ENCODE peak calls at places on chromosome 17, in ten cellular contexts. S is gastrocnemius medialis; D is prostate gland; X is spleen; L is OCI-LY7; O is astrocyte of the cerebellum; Y is B cell; Q is IMR-90; H is tibial nerve; B is CD4-positive, alpha-beta T cell. E is an unnamed sample.

GRCh38 chr17:78789663-78790181 is 7.6 kb upstream of the CYTH1 start:
- DNase-seq in D (peak), L (no peak), S (peak), Q (peak), Y (no peak), B (peak), X (peak), O (peak), H (peak), E (peak)

GRCh38 chr17:38602862-38603785 is 2.6 kb downstream of the SRCIN1 start:
- DNase-seq in B (no peak), S (no peak), X (no peak), H (no peak), O (no peak), Y (no peak), L (no peak), Q (no peak), D (no peak), E (no peak)

GRCh38 chr17:51197754-51198153 is 31.5 kb downstream of the NME2 start:
- DNase-seq in D (no peak), O (no peak), Q (no peak), X (no peak), S (no peak), B (no peak), H (no peak), L (no peak), Y (no peak), E (no peak)

GRCh38 chr17:37702605-37703004 is 42.3 kb downstream of the HNF1B start:
- DNase-seq in O (peak), Q (peak), B (no peak), S (no peak), X (no peak), L (no peak), D (no peak), H (no peak), Y (no peak), E (no peak)

GRCh38 chr17:45353047-45353446 is 36.2 kb upstream of the MAP3K14 start:
- DNase-seq in D (no peak), X (peak), Y (no peak), O (no peak), L (no peak), H (no peak), B (no peak), Q (no peak), S (no peak), E (peak)

GRCh38 chr17:77504652-77505459 is 364.1 kb downstream of the SEC14L1 start:
- DNase-seq in Q (no peak), Y (no peak), H (no peak), S (no peak), L (no peak), X (peak), B (no peak), O (no peak), D (no peak), E (no peak)

GRCh38 chr17:3835410-3836229 is 10.4 kb downstream of the NCBP3 start:
- DNase-seq in X (no peak), L (no peak), H (no peak), Q (no peak), S (peak), D (no peak), O (no peak), Y (no peak), B (no peak), E (no peak)

GRCh38 chr17:77698903-77699615 is 259.4 kb upstream of the TNRC6C start:
- DNase-seq in H (no peak), Y (no peak), O (no peak), L (no peak), X (no peak), B (no peak), S (no peak), Q (no peak), D (no peak), E (no peak)

GRCh38 chr17:78168906-78169793 is 769 bp downstream of the SYNGR2 start:
- DNase-seq in X (peak), O (no peak), S (peak), Q (peak), H (peak), D (peak), B (no peak), L (peak), Y (peak), E (peak)

GRCh38 chr17:70168044-70168978 is 1.0 kb upstream of the KCNJ2 start:
- DNase-seq in Y (peak), X (peak), L (peak), D (peak), S (peak), H (peak), Q (peak), B (no peak), O (peak), E (peak)

GRCh38 chr17:81299846-81300585 is 4.9 kb upstream of the SLC38A10 start:
- DNase-seq in B (no peak), Q (no peak), S (no peak), L (no peak), O (no peak), D (no peak), X (no peak), H (no peak), Y (no peak), E (no peak)

GRCh38 chr17:1003972-1004768 is 7.2 kb downstream of the TIMM22 start:
- DNase-seq in D (no peak), Q (no peak), O (no peak), B (no peak), X (peak), L (no peak), H (no peak), S (no peak), Y (no peak), E (no peak)

GRCh38 chr17:5418858-5419355 is 555 bp downstream of the NUP88 start:
- DNase-seq in B (peak), L (peak), Y (peak), X (no peak), H (peak), Q (peak), O (no peak), D (peak), S (peak), E (peak)

GRCh38 chr17:69869667-69870066 is 205.4 kb upstream of the KCNJ16 start:
- DNase-seq in D (no peak), L (no peak), H (no peak), Q (no peak), Y (no peak), O (no peak), B (no peak), X (no peak), S (no peak), E (no peak)

GRCh38 chr17:57663326-57664070 is 81.6 kb downstream of the CCDC182 start:
- DNase-seq in L (no peak), B (no peak), D (no peak), Y (no peak), X (peak), H (no peak), O (no peak), Q (no peak), S (no peak), E (no peak)

GRCh38 chr17:57665696-57666095 is 79.4 kb downstream of the CCDC182 start:
- DNase-seq in S (no peak), B (no peak), H (no peak), X (peak), O (no peak), L (no peak), Q (no peak), Y (no peak), D (no peak), E (no peak)

GRCh38 chr17:57662021-57662420 is 83.1 kb downstream of the CCDC182 start:
- DNase-seq in D (no peak), Q (no peak), X (peak), B (no peak), L (no peak), H (no peak), Y (no peak), S (no peak), O (no peak), E (no peak)

GRCh38 chr17:57665128-57665527 is 80.0 kb downstream of the CCDC182 start:
- DNase-seq in Q (no peak), L (no peak), Y (no peak), S (no peak), D (no peak), B (no peak), X (peak), O (no peak), H (no peak), E (no peak)

DNA sequence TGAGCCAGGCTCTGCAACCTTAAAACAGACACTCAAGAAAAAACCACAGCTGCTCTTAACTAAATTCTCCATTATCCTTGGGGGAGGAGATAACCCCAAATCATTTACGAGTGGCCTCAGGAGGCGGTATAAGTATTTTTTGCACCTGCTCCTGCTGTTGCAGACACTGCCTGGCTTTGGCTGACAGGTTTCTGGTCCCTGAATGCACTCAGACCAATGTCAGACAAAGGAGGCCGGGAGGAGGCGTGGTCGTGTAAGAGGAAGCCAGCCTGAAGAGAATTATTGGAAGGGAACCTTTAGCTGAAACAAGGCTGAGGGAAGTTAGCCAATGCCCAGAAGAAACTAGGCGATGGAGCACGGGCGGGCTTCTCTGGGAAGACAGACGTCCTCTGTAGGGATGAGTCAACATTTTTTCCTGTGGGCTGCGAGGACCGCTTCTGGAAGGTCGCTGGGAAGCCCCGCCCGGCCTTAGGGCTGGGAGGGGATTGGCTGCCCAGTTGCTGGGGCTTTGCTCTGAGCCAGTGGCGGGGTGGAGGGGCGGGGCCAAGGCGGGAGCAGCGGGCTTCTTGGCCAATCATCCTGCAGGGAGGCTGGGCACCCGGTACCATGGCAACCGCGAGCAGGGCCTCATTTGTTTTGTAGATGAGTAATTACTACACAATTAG is 82.3 kb downstream of the CCDC182 start:
- DNase-seq in Y (peak), S (peak), Q (peak), X (peak), O (peak), H (peak), D (peak), B (no peak), L (no peak), E (peak)
- TF ChIP-seq CTCF in Y (no peak), S (no peak), Q (no peak), X (no peak), O (no peak), H (peak), D (peak), B (no peak), L (no peak), E (no peak)

GRCh38 chr17:75825748-75826370 is 18.3 kb downstream of the UNC13D start:
- DNase-seq in Y (no peak), B (no peak), Q (no peak), L (no peak), S (no peak), O (no peak), X (no peak), H (no peak), D (no peak), E (no peak)

GRCh38 chr17:75824591-75825518 is 19.3 kb downstream of the UNC13D start:
- DNase-seq in D (no peak), L (no peak), S (no peak), H (no peak), B (no peak), O (no peak), Y (no peak), X (no peak), Q (no peak), E (no peak)

GRCh38 chr17:75827291-75828050 is 16.7 kb downstream of the UNC13D start:
- DNase-seq in Y (peak), L (peak), S (no peak), X (peak), B (peak), D (peak), O (peak), H (peak), Q (peak), E (peak)

GRCh38 chr17:75828051-75828400 is 16.2 kb downstream of the UNC13D start:
- DNase-seq in B (no peak), X (no peak), L (no peak), H (no peak), S (no peak), O (no peak), Y (no peak), Q (no peak), D (no peak), E (peak)

GRCh38 chr17:75826561-75827290 is 17.5 kb downstream of the UNC13D start:
- DNase-seq in X (peak), B (no peak), H (no peak), D (no peak), Q (no peak), O (no peak), L (peak), Y (no peak), S (no peak), E (no peak)
- TF ChIP-seq CTCF in X (no peak), B (no peak), H (no peak), D (no peak), Q (no peak), O (no peak), L (no peak), Y (no peak), S (no peak), E (no peak)

DNA sequence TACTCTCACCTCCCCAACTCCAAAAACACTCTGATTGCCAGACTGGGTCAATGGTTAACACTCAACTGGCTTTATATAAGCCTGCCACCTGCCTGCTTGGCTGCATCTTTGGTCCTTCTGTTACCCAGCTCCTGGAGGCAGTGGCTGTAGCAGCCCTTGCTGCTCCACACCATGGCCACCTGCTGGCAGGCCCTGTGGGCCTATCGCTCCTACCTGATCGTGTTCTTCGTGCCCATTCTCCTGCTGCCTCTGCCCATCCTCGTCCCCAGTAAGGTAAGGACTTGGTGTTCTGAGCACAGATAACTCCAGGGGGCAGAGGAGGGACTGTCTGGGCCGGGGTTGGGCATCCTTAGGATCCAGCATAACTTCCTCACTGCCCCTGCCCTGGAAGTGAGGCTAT is at the start of gene SLC13A2:
- DNase-seq in H (no peak), O (no peak), Y (no peak), L (no peak), D (no peak), S (no peak), B (no peak), Q (no peak), X (no peak), E (no peak)
- TF ChIP-seq CTCF in H (no peak), O (no peak), Y (no peak), L (no peak), D (no peak), S (no peak), B (no peak), Q (no peak), X (no peak), E (no peak)

GRCh38 chr17:71234349-71234748 is 886.5 kb upstream of the SOX9 start:
- DNase-seq in L (no peak), D (no peak), B (no peak), Q (no peak), X (no peak), Y (no peak), O (no peak), S (no peak), H (no peak), E (no peak)

GRCh38 chr17:71232801-71233559 is 887.8 kb upstream of the SOX9 start:
- DNase-seq in D (no peak), H (no peak), X (no peak), Q (peak), L (no peak), Y (no peak), B (no peak), O (no peak), S (no peak), E (no peak)

GRCh38 chr17:71237903-71238538 is 882.8 kb upstream of the SOX9 start:
- DNase-seq in L (peak), H (no peak), D (no peak), O (peak), Q (peak), B (no peak), S (no peak), Y (no peak), X (no peak), E (no peak)
- TF ChIP-seq CTCF in L (peak), H (no peak), D (peak), O (peak), Q (peak), B (no peak), S (no peak), Y (no peak), X (no peak), E (no peak)

DNA sequence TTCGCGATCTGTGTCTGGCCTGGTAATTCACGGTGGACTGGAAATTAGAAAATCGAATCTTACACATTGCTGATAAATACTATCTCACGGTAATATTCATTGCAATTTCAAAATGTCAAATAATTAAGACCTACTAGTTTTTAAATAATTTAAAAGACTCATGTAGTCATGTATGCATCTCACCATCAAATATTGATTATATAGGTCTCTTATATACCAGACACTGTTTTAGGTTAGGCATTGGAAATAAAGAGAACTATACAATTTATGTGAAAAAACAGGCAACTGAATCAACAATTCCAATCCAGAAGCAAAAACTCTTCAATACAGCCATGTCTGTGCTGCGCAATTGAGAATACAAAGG is 7.5 kb upstream of the PIRT start:
- DNase-seq in L (no peak), B (no peak), Y (no peak), Q (no peak), O (no peak), D (no peak), X (no peak), S (no peak), H (no peak), E (no peak)
- TF ChIP-seq CTCF in L (no peak), B (peak), Y (peak), Q (no peak), O (no peak), D (no peak), X (no peak), S (no peak), H (peak), E (peak)

DNA sequence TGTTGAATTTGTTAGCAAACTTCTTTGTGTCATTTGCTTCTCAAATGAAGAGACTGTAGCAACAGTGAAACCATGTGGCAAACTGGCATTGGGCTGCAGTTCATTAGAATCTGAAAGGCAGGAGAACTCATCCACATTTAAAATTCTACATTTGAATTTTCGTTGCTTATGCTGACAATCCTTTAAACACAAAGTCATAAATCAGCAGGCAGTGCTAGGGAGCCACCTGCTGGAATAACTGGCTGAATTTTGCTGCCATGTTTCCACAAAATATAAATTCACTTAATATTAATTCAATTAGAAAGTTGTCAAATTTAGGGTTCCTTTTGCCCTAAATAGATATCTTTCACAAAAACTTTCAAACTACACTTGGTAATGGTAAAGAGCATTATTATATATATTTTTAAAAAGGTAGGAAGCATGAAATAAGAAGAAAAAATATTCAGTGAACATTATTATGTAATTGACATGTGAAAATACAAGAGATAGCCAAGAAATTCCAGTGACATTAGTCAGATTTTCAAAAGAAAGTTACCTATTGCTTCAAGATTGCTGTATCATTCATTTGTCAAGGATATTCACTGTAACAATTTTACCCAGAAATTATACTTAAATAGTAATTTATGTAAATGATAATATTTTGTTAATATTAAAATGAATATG is 350.1 kb downstream of the KIF2B start:
- DNase-seq in Y (no peak), O (peak), B (no peak), X (no peak), L (peak), D (no peak), S (no peak), H (no peak), Q (no peak), E (peak)
- TF ChIP-seq CTCF in Y (no peak), O (peak), B (no peak), X (no peak), L (peak), D (no peak), S (peak), H (peak), Q (peak), E (no peak)

DNA sequence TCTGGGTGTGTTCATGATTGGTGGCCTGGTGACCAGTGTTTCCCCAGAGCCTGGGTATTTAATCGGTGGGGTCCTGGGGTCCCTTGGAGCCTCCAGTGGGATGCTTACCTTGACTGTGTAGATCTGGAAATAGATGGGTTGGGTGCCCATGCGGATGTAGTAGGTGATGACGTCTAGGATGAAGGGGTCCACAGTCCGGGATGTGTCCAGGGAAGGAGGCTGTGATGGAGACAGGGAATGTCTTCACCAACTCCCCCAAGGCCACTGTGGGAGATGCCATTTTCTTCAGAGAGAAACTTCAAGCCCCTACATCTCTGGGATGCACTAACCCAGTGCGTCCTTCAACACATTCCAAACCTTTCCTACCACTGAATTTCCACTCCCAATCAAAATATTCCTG is 24.1 kb upstream of the MFSD6L start:
- DNase-seq in O (no peak), S (no peak), D (no peak), Q (no peak), L (no peak), H (no peak), B (no peak), X (no peak), Y (no peak), E (no peak)
- TF ChIP-seq CTCF in O (no peak), S (no peak), D (no peak), Q (no peak), L (no peak), H (no peak), B (no peak), X (no peak), Y (no peak), E (no peak)

E was measured in activated CD8-positive, alpha-beta T cell treated with anti-CD3 and anti-CD28 coated beads for 36 hours.